ENCODE peak calls at places on chromosomes 11 and 22, in ten cellular contexts. One of them, this sample, is unnamed.

GRCh38 chr11:123567466-123567865 is 87.0 kb downstream of the SCN3B start:
- DNase-seq in SW480: no peak
- DNase-seq in sciatic nerve: no peak
- DNase-seq in renal cortical epithelial cell: no peak
- DNase-seq in thoracic aorta: no peak
- DNase-seq in fibroblast of the aortic adventitia: no peak
- DNase-seq in activated effector memory CD4-positive, alpha-beta T cell treated with anti-CD3 and anti-CD28 coated beads, Interleukin-2, amount 50 U/mL, for 16 hours: no peak
- DNase-seq in naive thymus-derived CD8-positive, alpha-beta T cell: no peak
- DNase-seq in CD8-positive, alpha-beta memory T cell: no peak
- DNase-seq in Calu3: no peak
- DNase-seq in this sample: no peak

GRCh38 chr22:32396746-32397145 is 15.3 kb downstream of the RTCB start:
- DNase-seq in SW480: no peak
- DNase-seq in sciatic nerve: no peak
- DNase-seq in renal cortical epithelial cell: peak
- DNase-seq in thoracic aorta: no peak
- DNase-seq in fibroblast of the aortic adventitia: peak
- DNase-seq in activated effector memory CD4-positive, alpha-beta T cell treated with anti-CD3 and anti-CD28 coated beads, Interleukin-2, amount 50 U/mL, for 16 hours: no peak
- DNase-seq in naive thymus-derived CD8-positive, alpha-beta T cell: no peak
- DNase-seq in CD8-positive, alpha-beta memory T cell: no peak
- DNase-seq in Calu3: no peak
- DNase-seq in this sample: no peak

GRCh38 chr11:113319085-113319484 is 4.7 kb downstream of the TTC12 start:
- DNase-seq in SW480: no peak
- DNase-seq in sciatic nerve: no peak
- DNase-seq in renal cortical epithelial cell: no peak
- DNase-seq in thoracic aorta: no peak
- DNase-seq in fibroblast of the aortic adventitia: no peak
- DNase-seq in activated effector memory CD4-positive, alpha-beta T cell treated with anti-CD3 and anti-CD28 coated beads, Interleukin-2, amount 50 U/mL, for 16 hours: no peak
- DNase-seq in naive thymus-derived CD8-positive, alpha-beta T cell: no peak
- DNase-seq in CD8-positive, alpha-beta memory T cell: no peak
- DNase-seq in Calu3: no peak
- DNase-seq in this sample: no peak

GRCh38 chr22:49052560-49052959 is 775.1 kb downstream of the BRD1 start:
- DNase-seq in SW480: no peak
- DNase-seq in sciatic nerve: peak
- DNase-seq in renal cortical epithelial cell: no peak
- DNase-seq in thoracic aorta: no peak
- DNase-seq in fibroblast of the aortic adventitia: no peak
- DNase-seq in activated effector memory CD4-positive, alpha-beta T cell treated with anti-CD3 and anti-CD28 coated beads, Interleukin-2, amount 50 U/mL, for 16 hours: peak
- DNase-seq in naive thymus-derived CD8-positive, alpha-beta T cell: no peak
- DNase-seq in CD8-positive, alpha-beta memory T cell: no peak
- DNase-seq in Calu3: no peak
- DNase-seq in this sample: no peak

GRCh38 chr11:43376594-43376993 is 17.9 kb downstream of the TTC17 start:
- DNase-seq in SW480: no peak
- DNase-seq in sciatic nerve: no peak
- DNase-seq in renal cortical epithelial cell: peak
- DNase-seq in thoracic aorta: no peak
- DNase-seq in fibroblast of the aortic adventitia: peak
- DNase-seq in activated effector memory CD4-positive, alpha-beta T cell treated with anti-CD3 and anti-CD28 coated beads, Interleukin-2, amount 50 U/mL, for 16 hours: no peak
- DNase-seq in naive thymus-derived CD8-positive, alpha-beta T cell: no peak
- DNase-seq in CD8-positive, alpha-beta memory T cell: no peak
- DNase-seq in Calu3: no peak
- DNase-seq in this sample: peak

GRCh38 chr11:44519989-44520737 is 45.3 kb upstream of the CD82 start:
- DNase-seq in SW480: no peak
- DNase-seq in sciatic nerve: peak
- DNase-seq in renal cortical epithelial cell: no peak
- DNase-seq in thoracic aorta: no peak
- DNase-seq in fibroblast of the aortic adventitia: no peak
- DNase-seq in activated effector memory CD4-positive, alpha-beta T cell treated with anti-CD3 and anti-CD28 coated beads, Interleukin-2, amount 50 U/mL, for 16 hours: no peak
- DNase-seq in naive thymus-derived CD8-positive, alpha-beta T cell: no peak
- DNase-seq in CD8-positive, alpha-beta memory T cell: no peak
- DNase-seq in Calu3: no peak
- DNase-seq in this sample: peak

GRCh38 chr11:73295259-73295995 is 12.6 kb upstream of the ARHGEF17 start:
- DNase-seq in SW480: peak
- DNase-seq in sciatic nerve: peak
- DNase-seq in renal cortical epithelial cell: peak
- DNase-seq in thoracic aorta: no peak
- DNase-seq in fibroblast of the aortic adventitia: peak
- DNase-seq in activated effector memory CD4-positive, alpha-beta T cell treated with anti-CD3 and anti-CD28 coated beads, Interleukin-2, amount 50 U/mL, for 16 hours: peak
- DNase-seq in naive thymus-derived CD8-positive, alpha-beta T cell: peak
- DNase-seq in CD8-positive, alpha-beta memory T cell: peak
- DNase-seq in Calu3: peak
- DNase-seq in this sample: peak

GRCh38 chr11:3338569-3339565 is 40.1 kb downstream of the ZNF195 start:
- DNase-seq in SW480: no peak
- DNase-seq in sciatic nerve: no peak
- DNase-seq in renal cortical epithelial cell: no peak
- DNase-seq in thoracic aorta: no peak
- DNase-seq in fibroblast of the aortic adventitia: no peak
- DNase-seq in activated effector memory CD4-positive, alpha-beta T cell treated with anti-CD3 and anti-CD28 coated beads, Interleukin-2, amount 50 U/mL, for 16 hours: no peak
- DNase-seq in naive thymus-derived CD8-positive, alpha-beta T cell: no peak
- DNase-seq in CD8-positive, alpha-beta memory T cell: no peak
- DNase-seq in Calu3: no peak
- DNase-seq in this sample: no peak

GRCh38 chr11:60871378-60872061 is 4.2 kb downstream of the ZP1 start:
- DNase-seq in SW480: no peak
- DNase-seq in sciatic nerve: peak
- DNase-seq in renal cortical epithelial cell: no peak
- DNase-seq in thoracic aorta: no peak
- DNase-seq in fibroblast of the aortic adventitia: peak
- DNase-seq in activated effector memory CD4-positive, alpha-beta T cell treated with anti-CD3 and anti-CD28 coated beads, Interleukin-2, amount 50 U/mL, for 16 hours: no peak
- DNase-seq in naive thymus-derived CD8-positive, alpha-beta T cell: no peak
- DNase-seq in CD8-positive, alpha-beta memory T cell: peak
- DNase-seq in Calu3: no peak
- DNase-seq in this sample: peak

GRCh38 chr11:17972987-17973386 is 39.9 kb downstream of the SERGEF start:
- DNase-seq in SW480: peak
- DNase-seq in sciatic nerve: peak
- DNase-seq in renal cortical epithelial cell: peak
- DNase-seq in thoracic aorta: no peak
- DNase-seq in fibroblast of the aortic adventitia: peak
- DNase-seq in activated effector memory CD4-positive, alpha-beta T cell treated with anti-CD3 and anti-CD28 coated beads, Interleukin-2, amount 50 U/mL, for 16 hours: no peak
- DNase-seq in naive thymus-derived CD8-positive, alpha-beta T cell: no peak
- DNase-seq in CD8-positive, alpha-beta memory T cell: no peak
- DNase-seq in Calu3: peak
- DNase-seq in this sample: peak

GRCh38 chr11:82842019-82842418 is 58.2 kb downstream of the PRCP start:
- DNase-seq in SW480: no peak
- DNase-seq in sciatic nerve: no peak
- DNase-seq in renal cortical epithelial cell: no peak
- DNase-seq in thoracic aorta: no peak
- DNase-seq in fibroblast of the aortic adventitia: no peak
- DNase-seq in activated effector memory CD4-positive, alpha-beta T cell treated with anti-CD3 and anti-CD28 coated beads, Interleukin-2, amount 50 U/mL, for 16 hours: no peak
- DNase-seq in naive thymus-derived CD8-positive, alpha-beta T cell: no peak
- DNase-seq in CD8-positive, alpha-beta memory T cell: no peak
- DNase-seq in Calu3: no peak
- DNase-seq in this sample: no peak

GRCh38 chr11:58912124-58912523 is 27.2 kb upstream of the GLYATL1 start:
- DNase-seq in SW480: no peak
- DNase-seq in sciatic nerve: no peak
- DNase-seq in renal cortical epithelial cell: peak
- DNase-seq in thoracic aorta: no peak
- DNase-seq in fibroblast of the aortic adventitia: peak
- DNase-seq in activated effector memory CD4-positive, alpha-beta T cell treated with anti-CD3 and anti-CD28 coated beads, Interleukin-2, amount 50 U/mL, for 16 hours: no peak
- DNase-seq in naive thymus-derived CD8-positive, alpha-beta T cell: no peak
- DNase-seq in CD8-positive, alpha-beta memory T cell: no peak
- DNase-seq in Calu3: no peak
- DNase-seq in this sample: no peak

GRCh38 chr22:46040471-46041465 is 63.8 kb upstream of the WNT7B start:
- DNase-seq in SW480: no peak
- DNase-seq in sciatic nerve: peak
- DNase-seq in renal cortical epithelial cell: no peak
- DNase-seq in thoracic aorta: no peak
- DNase-seq in fibroblast of the aortic adventitia: no peak
- DNase-seq in activated effector memory CD4-positive, alpha-beta T cell treated with anti-CD3 and anti-CD28 coated beads, Interleukin-2, amount 50 U/mL, for 16 hours: peak
- DNase-seq in naive thymus-derived CD8-positive, alpha-beta T cell: no peak
- DNase-seq in CD8-positive, alpha-beta memory T cell: peak
- DNase-seq in Calu3: no peak
- DNase-seq in this sample: no peak

GRCh38 chr11:133905677-133906156 is 51.1 kb downstream of the IGSF9B start:
- DNase-seq in SW480: no peak
- DNase-seq in sciatic nerve: no peak
- DNase-seq in renal cortical epithelial cell: no peak
- DNase-seq in thoracic aorta: no peak
- DNase-seq in fibroblast of the aortic adventitia: no peak
- DNase-seq in activated effector memory CD4-positive, alpha-beta T cell treated with anti-CD3 and anti-CD28 coated beads, Interleukin-2, amount 50 U/mL, for 16 hours: peak
- DNase-seq in naive thymus-derived CD8-positive, alpha-beta T cell: no peak
- DNase-seq in CD8-positive, alpha-beta memory T cell: peak
- DNase-seq in Calu3: no peak
- DNase-seq in this sample: no peak

GRCh38 chr11:120746836-120747609 is 235.5 kb downstream of the GRIK4 start:
- DNase-seq in SW480: no peak
- DNase-seq in sciatic nerve: no peak
- DNase-seq in renal cortical epithelial cell: no peak
- DNase-seq in thoracic aorta: no peak
- DNase-seq in fibroblast of the aortic adventitia: no peak
- DNase-seq in activated effector memory CD4-positive, alpha-beta T cell treated with anti-CD3 and anti-CD28 coated beads, Interleukin-2, amount 50 U/mL, for 16 hours: no peak
- DNase-seq in naive thymus-derived CD8-positive, alpha-beta T cell: no peak
- DNase-seq in CD8-positive, alpha-beta memory T cell: no peak
- DNase-seq in Calu3: no peak
- DNase-seq in this sample: no peak